ENCODE peak calls at places on chromosome 1, in seven cellular contexts. Z is colonic mucosa; P is ovary; A is CD8-positive, alpha-beta T cell; O is lung; X is left lung; U is heart right ventricle. F is an unnamed sample.

GRCh38 chr1:232596666-232597303 is 33.1 kb downstream of the SIPA1L2 start:
- DNase-seq in P (no peak), X (no peak), A (no peak), Z (no peak), O (no peak), U (no peak), F (no peak)

GRCh38 chr1:175885247-175885646 is 141.9 kb upstream of the TNR start:
- DNase-seq in Z (no peak), A (no peak), P (no peak), U (no peak), X (no peak), O (no peak), F (peak)

GRCh38 chr1:40592107-40592773 is 60.8 kb downstream of the ZNF684 start:
- DNase-seq in A (no peak), Z (no peak), X (no peak), O (no peak), U (no peak), P (no peak), F (no peak)

GRCh38 chr1:196403803-196404690 is 204.2 kb downstream of the KCNT2 start:
- DNase-seq in P (no peak), Z (no peak), A (no peak), X (no peak), O (no peak), U (no peak), F (no peak)

GRCh38 chr1:227306689-227307088 is 11.6 kb downstream of the CDC42BPA start:
- DNase-seq in X (no peak), P (no peak), Z (no peak), A (no peak), O (no peak), U (no peak), F (no peak)

GRCh38 chr1:207028884-207029283 is 3.7 kb downstream of the C1orf116 start:
- DNase-seq in Z (peak), U (no peak), X (no peak), A (no peak), O (no peak), P (no peak), F (no peak)

GRCh38 chr1:14897080-14897449 is 256.5 kb upstream of the TMEM51 start:
- DNase-seq in O (no peak), A (no peak), P (no peak), U (no peak), Z (no peak), X (no peak), F (no peak)

GRCh38 chr1:197356723-197357533 is 88.9 kb downstream of the CRB1 start:
- DNase-seq in P (no peak), A (no peak), Z (no peak), O (no peak), X (no peak), U (no peak), F (no peak)

GRCh38 chr1:245160976-245161375 is 6.2 kb downstream of the KIF26B start:
- DNase-seq in P (no peak), O (no peak), Z (no peak), A (no peak), X (no peak), U (no peak), F (no peak)

GRCh38 chr1:114607223-114607622 is 25.8 kb upstream of the BCAS2 start:
- DNase-seq in Z (no peak), O (no peak), P (no peak), U (no peak), A (no peak), X (no peak), F (no peak)

GRCh38 chr1:119659628-119660027 is 11.6 kb upstream of the ZNF697 start:
- DNase-seq in Z (peak), O (peak), A (no peak), U (no peak), X (no peak), P (peak), F (no peak)

GRCh38 chr1:54861070-54861761 is 25.8 kb downstream of the DHCR24 start:
- DNase-seq in O (no peak), Z (no peak), X (no peak), P (no peak), A (no peak), U (no peak), F (no peak)

GRCh38 chr1:187641463-187641862 is 812.7 kb downstream of the PLA2G4A start:
- DNase-seq in O (no peak), A (no peak), X (no peak), U (no peak), P (no peak), Z (no peak), F (no peak)

GRCh38 chr1:245753807-245754206 is 599.0 kb downstream of the KIF26B start:
- DNase-seq in O (no peak), A (no peak), X (no peak), U (no peak), P (no peak), Z (no peak), F (no peak)

GRCh38 chr1:32988665-32989064 is 24.1 kb upstream of the RNF19B start:
- DNase-seq in A (no peak), O (peak), U (no peak), P (no peak), Z (no peak), X (peak), F (peak)

GRCh38 chr1:179447489-179447888 is 81.7 kb downstream of the AXDND1 start:
- DNase-seq in O (no peak), Z (peak), P (no peak), U (no peak), X (no peak), A (no peak), F (no peak)

GRCh38 chr1:226149806-226150205 is 36.7 kb downstream of the ACBD3 start:
- DNase-seq in Z (no peak), X (no peak), U (no peak), A (no peak), O (no peak), P (no peak), F (no peak)

GRCh38 chr1:157691285-157691920 is 9.2 kb downstream of the FCRL3 start:
- DNase-seq in A (no peak), Z (no peak), O (no peak), X (no peak), P (no peak), U (no peak), F (no peak)

GRCh38 chr1:162136760-162137537 is 67.5 kb downstream of the NOS1AP start:
- DNase-seq in P (no peak), O (no peak), Z (no peak), U (no peak), X (no peak), A (no peak), F (peak)

GRCh38 chr1:170663011-170663410 is 920 bp upstream of the PRRX1 start:
- DNase-seq in U (no peak), X (no peak), P (no peak), O (no peak), A (no peak), Z (no peak), F (no peak)

GRCh38 chr1:54803761-54804470 is 2.8 kb upstream of the TTC22 start:
- DNase-seq in Z (peak), O (no peak), P (peak), A (no peak), U (no peak), X (peak), F (no peak)

GRCh38 chr1:206472454-206472853 is 2.2 kb downstream of the IKBKE start:
- DNase-seq in U (no peak), P (peak), O (no peak), A (peak), Z (no peak), X (peak), F (peak)

GRCh38 chr1:155254228-155254713 is 1.0 kb downstream of the ENTREP3 start:
- DNase-seq in O (no peak), U (no peak), A (no peak), X (no peak), P (no peak), Z (no peak), F (no peak)

GRCh38 chr1:61095127-61095812 is 12.9 kb downstream of the NFIA start:
- DNase-seq in A (no peak), X (no peak), U (no peak), Z (no peak), O (no peak), P (no peak), F (no peak)

GRCh38 chr1:77608893-77609292 is 73.6 kb downstream of the ZZZ3 start:
- DNase-seq in X (no peak), U (no peak), Z (no peak), A (no peak), P (no peak), O (no peak), F (no peak)

GRCh38 chr1:29475256-29475800 is 239.0 kb downstream of the PTPRU start:
- DNase-seq in Z (no peak), O (no peak), U (no peak), X (no peak), A (no peak), P (no peak), F (no peak)

GRCh38 chr1:56719171-56719570 is 74.1 kb downstream of the PRKAA2 start:
- DNase-seq in P (no peak), O (no peak), Z (no peak), X (no peak), U (no peak), A (no peak), F (no peak)

GRCh38 chr1:51218570-51218969 is 17.5 kb upstream of the RNF11 start:
- DNase-seq in P (no peak), Z (no peak), O (no peak), U (no peak), A (no peak), X (no peak), F (no peak)

GRCh38 chr1:51222136-51222787 is 13.8 kb upstream of the RNF11 start:
- DNase-seq in P (no peak), X (no peak), O (no peak), A (no peak), U (no peak), Z (no peak), F (no peak)

GRCh38 chr1:51222809-51223208 is 13.3 kb upstream of the RNF11 start:
- DNase-seq in Z (no peak), U (no peak), P (no peak), O (no peak), A (no peak), X (no peak), F (no peak)

GRCh38 chr1:51220548-51220947 is 15.5 kb upstream of the RNF11 start:
- DNase-seq in O (no peak), Z (no peak), X (no peak), U (no peak), P (no peak), A (no peak), F (no peak)

GRCh38 chr1:51224255-51224654 is 11.8 kb upstream of the RNF11 start:
- DNase-seq in A (no peak), U (no peak), P (no peak), O (no peak), X (no peak), Z (no peak), F (no peak)
- H3K27ac ChIP-seq in A (no peak), U (no peak), P (no peak), O (no peak), X (no peak), Z (no peak), F (no peak)

DNA sequence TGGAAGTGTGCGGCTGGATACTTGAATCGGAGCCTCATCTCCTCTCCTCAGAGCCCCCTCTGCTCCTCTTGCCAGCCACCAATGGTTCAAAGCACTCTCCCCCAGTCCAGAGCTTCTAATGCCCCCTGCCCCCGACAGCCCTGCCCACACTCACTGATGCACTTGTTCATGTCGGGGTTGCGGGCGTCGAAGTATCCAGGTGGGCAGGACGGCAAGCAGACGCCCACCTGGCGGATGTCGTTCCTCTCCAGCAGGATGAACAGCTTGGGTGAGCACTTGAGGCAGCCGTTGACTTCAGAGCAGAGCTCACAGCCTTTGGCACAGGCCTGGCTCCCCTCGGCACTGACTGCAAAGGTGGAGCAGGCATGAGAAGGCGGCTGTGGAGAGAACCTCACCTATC is 18.4 kb downstream of the RSPO1 start:
- DNase-seq in U (no peak), A (no peak), Z (no peak), P (no peak), O (no peak), X (no peak), F (no peak)
- H3K4me3 ChIP-seq in U (no peak), A (no peak), Z (no peak), P (no peak), O (no peak), X (no peak), F (no peak)

GRCh38 chr1:108050134-108050533 is 85.2 kb upstream of the VAV3 start:
- DNase-seq in P (no peak), U (peak), X (peak), A (no peak), Z (no peak), O (no peak), F (no peak)

GRCh38 chr1:108048311-108049082 is 83.5 kb upstream of the VAV3 start:
- DNase-seq in U (no peak), A (no peak), O (no peak), Z (no peak), P (no peak), X (no peak), F (no peak)

GRCh38 chr1:108047085-108047484 is 82.1 kb upstream of the VAV3 start:
- DNase-seq in A (no peak), P (no peak), Z (no peak), X (no peak), U (no peak), O (no peak), F (no peak)

GRCh38 chr1:108050911-108051624 is 86.1 kb upstream of the VAV3 start:
- DNase-seq in P (no peak), U (no peak), X (no peak), Z (no peak), O (no peak), A (no peak), F (no peak)

GRCh38 chr1:108049083-108049819 is 84.3 kb upstream of the VAV3 start:
- DNase-seq in Z (no peak), X (peak), O (no peak), P (no peak), A (no peak), U (peak), F (no peak)
- TF ChIP-seq CTCF in Z (peak), X (peak), O (no peak), P (no peak), A (peak), U (no peak), F (peak)

GRCh38 chr1:203327684-203328457 is 22.6 kb downstream of the BTG2 start:
- DNase-seq in Z (no peak), U (peak), X (peak), P (no peak), A (peak), O (no peak), F (no peak)
- H3K27ac ChIP-seq in Z (peak), U (peak), X (peak), P (peak), A (peak), O (peak), F (peak)

DNA sequence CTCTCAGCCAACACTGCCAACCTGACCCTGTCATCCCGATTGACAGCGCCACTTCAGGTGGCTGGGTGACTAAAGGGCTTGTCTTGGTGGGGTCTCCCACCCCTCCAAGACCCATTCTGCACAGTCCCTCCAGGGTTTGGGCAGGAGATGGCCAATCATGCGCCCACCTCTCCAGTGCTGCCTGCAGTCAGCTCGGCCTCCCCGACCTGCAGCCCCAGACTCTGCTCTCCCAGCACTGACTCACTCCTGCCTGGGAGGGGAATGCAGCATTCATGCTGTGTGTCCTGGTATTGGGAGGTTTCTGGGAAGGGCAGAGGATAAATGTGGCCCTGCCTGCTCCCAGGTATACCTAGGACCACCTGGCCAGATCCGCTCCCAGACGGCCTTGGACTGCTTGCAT is 9.7 kb downstream of the TMEM81 start:
- DNase-seq in U (no peak), X (no peak), Z (no peak), A (no peak), O (no peak), P (no peak), F (no peak)
- H3K4me3 ChIP-seq in U (no peak), X (no peak), Z (no peak), A (no peak), O (no peak), P (no peak), F (no peak)

DNA sequence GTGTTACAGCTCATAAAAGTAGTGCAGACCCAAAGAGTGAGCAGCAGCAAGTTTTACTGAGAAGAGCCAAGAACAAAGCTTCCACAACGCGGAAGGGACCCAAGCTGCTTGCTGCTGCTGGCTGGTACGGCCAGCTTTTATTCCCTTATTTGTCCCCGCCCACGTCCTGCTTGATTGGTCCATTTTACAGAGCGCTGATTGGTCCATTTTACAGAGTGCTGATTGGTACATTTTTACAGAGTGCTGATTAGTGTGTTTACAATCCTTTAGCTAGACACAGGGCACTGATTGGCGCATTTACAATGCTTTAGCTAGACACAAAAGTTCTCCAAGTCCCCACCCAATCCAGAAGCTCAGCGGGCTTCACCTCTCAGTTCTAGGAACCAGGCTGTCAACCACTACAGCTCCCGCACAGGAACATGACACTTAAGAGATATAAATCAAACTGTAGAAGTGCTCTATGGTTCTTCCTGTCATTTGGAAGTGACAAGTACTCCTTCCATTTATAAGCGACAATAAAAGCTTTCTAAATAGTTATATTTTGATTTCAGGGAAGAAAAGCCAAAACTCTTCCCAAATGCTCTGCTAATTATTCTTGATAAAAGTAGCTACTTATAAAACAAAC is 28.5 kb downstream of the RNF115 start:
- DNase-seq in P (no peak), A (no peak), O (no peak), Z (no peak), U (no peak), X (no peak), F (no peak)
- TF ChIP-seq CTCF in P (no peak), A (no peak), O (no peak), Z (no peak), U (no peak), X (no peak), F (no peak)

DNA sequence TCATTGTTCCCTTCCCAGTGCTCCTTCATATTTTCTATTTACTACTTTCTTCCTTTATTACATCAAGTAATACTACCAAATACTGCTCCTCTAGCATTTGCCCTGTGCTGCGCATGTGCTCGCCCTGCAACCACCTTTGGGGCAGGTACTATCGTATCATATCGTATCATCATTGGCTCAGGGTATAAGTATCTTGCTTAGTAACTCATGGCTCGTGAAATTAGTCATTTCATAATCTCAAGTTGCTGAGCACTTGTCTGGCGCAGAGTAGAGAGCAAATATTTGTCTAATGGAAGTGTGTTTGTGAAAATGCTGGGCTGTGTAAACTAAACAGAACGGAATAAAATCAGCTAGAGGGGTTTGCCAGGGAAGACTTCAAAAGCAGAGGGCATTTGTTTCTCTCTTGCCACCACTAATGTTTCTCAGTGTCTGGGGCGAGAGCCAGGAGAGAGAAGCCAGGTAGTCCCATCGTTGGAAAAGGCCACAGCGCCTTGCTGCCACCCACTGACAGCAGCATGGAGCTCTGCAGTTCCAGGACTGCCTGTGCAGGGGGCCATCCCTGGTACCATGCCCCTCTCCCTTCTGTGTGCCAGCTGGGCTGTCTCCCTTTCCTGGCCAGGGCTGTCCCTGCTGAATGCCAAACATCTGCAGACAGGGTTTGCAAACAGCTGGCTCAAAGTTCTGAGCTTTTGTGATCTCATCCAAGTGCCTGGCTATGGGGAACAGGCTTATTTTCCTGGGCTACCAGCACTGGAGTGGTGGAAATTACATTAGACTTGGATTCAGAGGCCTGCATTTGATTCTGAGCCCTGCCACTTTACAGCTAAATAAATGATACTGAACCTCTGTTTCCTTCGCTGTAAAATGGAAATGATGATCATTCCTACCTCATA is 19.9 kb upstream of the CPT2 start:
- DNase-seq in A (no peak), O (peak), P (peak), Z (no peak), U (peak), X (peak), F (no peak)
- H3K27ac ChIP-seq in A (no peak), O (no peak), P (no peak), Z (no peak), U (no peak), X (peak), F (peak)

F was measured in AG04450.